ENCODE peak calls at places on chromosomes 2 and 18, in five cellular contexts. C is pancreas, A is psoas muscle, O is adrenal gland, G is H9. R is an unnamed sample. For H3K4me1, the result is how much of the 10 kb centered on the place peaks cover.

GRCh38 chr18:12819822-12820221 is 64.2 kb downstream of the PTPN2 start:
- DNase-seq in O (no peak), C (no peak), G (no peak), A (no peak), R (no peak)

GRCh38 chr2:58432491-58433166 is 191.5 kb upstream of the FANCL start:
- DNase-seq in G (no peak), C (no peak), O (no peak), A (no peak), R (no peak)

GRCh38 chr2:73984203-73984921 is at the start of gene TET3:
- DNase-seq in C (peak), O (peak), G (peak), A (peak), R (peak)

GRCh38 chr2:128379021-128380005 is 60.6 kb upstream of the HS6ST1 start:
- DNase-seq in A (no peak), G (peak), O (no peak), C (no peak), R (no peak)

GRCh38 chr2:71190959-71191943 is 35.7 kb downstream of the PAIP2B start:
- DNase-seq in A (no peak), O (peak), G (no peak), C (no peak), R (no peak)

GRCh38 chr2:241860184-241861078 is 1.7 kb upstream of the PDCD1 start:
- DNase-seq in C (no peak), A (peak), O (peak), G (no peak), R (no peak)

GRCh38 chr2:157269060-157269459 is 11.6 kb downstream of the GALNT5 start:
- DNase-seq in G (no peak), C (no peak), O (no peak), A (no peak), R (no peak)

GRCh38 chr2:6290626-6291025 is 575.1 kb downstream of the CMPK2 start:
- DNase-seq in A (no peak), C (no peak), O (no peak), G (no peak), R (no peak)

GRCh38 chr2:12731701-12732280 is 15.1 kb downstream of the TRIB2 start:
- DNase-seq in C (no peak), G (no peak), O (no peak), A (no peak), R (no peak)

GRCh38 chr2:70718736-70719135 is 49.3 kb downstream of the ADD2 start:
- DNase-seq in G (peak), C (no peak), O (no peak), A (no peak), R (no peak)

GRCh38 chr2:178796079-178796677 is 11.0 kb downstream of the TTN start:
- DNase-seq in O (no peak), C (no peak), G (no peak), A (no peak), R (no peak)

GRCh38 chr2:217489145-217489960 is 513.4 kb downstream of the TNS1 start:
- DNase-seq in A (no peak), O (no peak), G (peak), C (no peak), R (no peak)

GRCh38 chr18:22872894-22873537 is 60.1 kb upstream of the RBBP8 start:
- DNase-seq in G (no peak), A (no peak), O (no peak), C (no peak), R (no peak)

GRCh38 chr18:58501033-58501432 is 127.9 kb downstream of the ALPK2 start:
- DNase-seq in O (no peak), C (no peak), A (no peak), G (no peak), R (no peak)

GRCh38 chr18:23209031-23209430 is 73.7 kb downstream of the CABLES1 start:
- DNase-seq in A (no peak), C (no peak), O (no peak), G (no peak), R (no peak)

GRCh38 chr18:7381307-7381706 is 150.4 kb downstream of the LRRC30 start:
- DNase-seq in A (no peak), O (no peak), C (no peak), G (no peak), R (no peak)

GRCh38 chr18:48922801-48923730 is 27.7 kb downstream of the SMAD7 start:
- DNase-seq in O (peak), C (no peak), G (peak), A (peak), R (no peak)

GRCh38 chr2:63052411-63053234 is 2.0 kb downstream of the OTX1 start:
- DNase-seq in G (peak), C (no peak), O (no peak), A (peak), R (no peak)

GRCh38 chr2:239883326-239884050 is 141.7 kb downstream of the NDUFA10 start:
- DNase-seq in A (no peak), G (peak), O (no peak), C (no peak), R (no peak)

GRCh38 chr2:230870544-230871360 is 6.0 kb downstream of the ITM2C start:
- DNase-seq in G (no peak), C (no peak), O (no peak), A (no peak), R (no peak)

GRCh38 chr2:120441744-120442471 is 96.0 kb downstream of the INHBB start:
- DNase-seq in O (no peak), G (peak), A (no peak), C (peak), R (no peak)

GRCh38 chr18:58867281-58867961 is 2.7 kb downstream of the ZNF532 start:
- DNase-seq in O (no peak), A (no peak), C (no peak), G (peak), R (no peak)

GRCh38 chr2:2843969-2844548 is 513.0 kb upstream of the MYT1L start:
- DNase-seq in C (no peak), O (no peak), A (no peak), G (no peak), R (no peak)

GRCh38 chr2:12330916-12331315 is 385.8 kb upstream of the TRIB2 start:
- DNase-seq in A (no peak), O (no peak), G (no peak), C (no peak), R (no peak)

GRCh38 chr2:56522605-56523089 is 338.9 kb downstream of the CCDC85A start:
- DNase-seq in A (peak), O (no peak), G (no peak), C (peak), R (no peak)

GRCh38 chr2:211939177-211939576 is 599.4 kb downstream of the ERBB4 start:
- DNase-seq in C (no peak), A (no peak), O (no peak), G (no peak), R (no peak)

GRCh38 chr18:69257861-69258458 is 142.7 kb upstream of the DOK6 start:
- DNase-seq in O (no peak), A (no peak), C (no peak), G (no peak), R (no peak)

GRCh38 chr2:98637401-98638144 is 29.2 kb downstream of the UNC50 start:
- DNase-seq in O (no peak), C (no peak), A (no peak), G (no peak), R (no peak)

GRCh38 chr2:213149332-213149875 is 2.0 kb downstream of the IKZF2 start:
- DNase-seq in O (peak), G (no peak), A (no peak), C (peak), R (no peak)

GRCh38 chr2:137910641-137911040 is 53.6 kb upstream of the HNMT start:
- DNase-seq in A (no peak), O (no peak), C (no peak), G (no peak), R (no peak)

GRCh38 chr2:215536476-215536875 is 100.6 kb upstream of the FN1 start:
- DNase-seq in A (no peak), C (no peak), O (no peak), G (no peak), R (no peak)

GRCh38 chr18:33802955-33803354 is 224.9 kb downstream of the ASXL3 start:
- DNase-seq in O (no peak), G (no peak), A (no peak), C (peak), R (no peak)

GRCh38 chr2:112584891-112585250 is 462 bp downstream of the CHCHD5 start:
- DNase-seq in A (no peak), C (no peak), O (no peak), G (no peak), R (no peak)

GRCh38 chr2:226733189-226733858 is 66.3 kb downstream of the IRS1 start:
- DNase-seq in G (no peak), A (no peak), O (no peak), C (peak), R (no peak)

GRCh38 chr2:211401328-211401727 is 844.9 kb downstream of the CPS1 start:
- DNase-seq in O (no peak), C (no peak), G (no peak), A (no peak), R (no peak)

GRCh38 chr2:66563473-66563872 is 128.5 kb downstream of the MEIS1 start:
- DNase-seq in C (no peak), O (no peak), G (no peak), A (no peak), R (no peak)

GRCh38 chr18:54918060-54918459 is 41.2 kb downstream of the CCDC68 start:
- DNase-seq in O (no peak), C (no peak), G (no peak), A (no peak), R (no peak)

GRCh38 chr18:26544459-26544858 is 3.9 kb downstream of the KCTD1 start:
- DNase-seq in O (no peak), A (no peak), C (no peak), G (no peak), R (no peak)

GRCh38 chr18:26546875-26547301 is 1.5 kb downstream of the KCTD1 start:
- DNase-seq in A (no peak), O (no peak), C (no peak), G (no peak), R (no peak)

GRCh38 chr18:26546170-26546874 is 2.0 kb downstream of the KCTD1 start:
- DNase-seq in G (no peak), A (no peak), C (no peak), O (no peak), R (no peak)

GRCh38 chr18:26545335-26545734 is 3.0 kb downstream of the KCTD1 start:
- DNase-seq in C (peak), A (no peak), O (no peak), G (no peak), R (no peak)

GRCh38 chr18:26545737-26546136 is 2.6 kb downstream of the KCTD1 start:
- DNase-seq in C (no peak), G (no peak), O (no peak), A (no peak), R (no peak)
- H3K4me1 ChIP-seq in C (under half), G (under half), O (half or more), A (under half), R (under half)

GRCh38 chr2:95381212-95382127 is 21.0 kb upstream of the FAHD2A start:
- DNase-seq in O (no peak), C (no peak), G (peak), A (no peak), R (no peak)

GRCh38 chr2:95380280-95380679 is 22.2 kb upstream of the FAHD2A start:
- DNase-seq in C (no peak), A (no peak), G (no peak), O (no peak), R (no peak)

GRCh38 chr2:95377724-95378123 is 24.8 kb upstream of the FAHD2A start:
- DNase-seq in G (no peak), A (no peak), O (no peak), C (no peak), R (no peak)

GRCh38 chr2:95380731-95381130 is 21.8 kb upstream of the FAHD2A start:
- DNase-seq in A (no peak), C (no peak), G (no peak), O (no peak), R (no peak)

GRCh38 chr2:95379616-95379925 is 22.9 kb upstream of the FAHD2A start:
- DNase-seq in G (peak), O (no peak), C (no peak), A (no peak), R (no peak)
- TF ChIP-seq CTCF in G (peak), O (no peak), C (no peak), A (no peak), R (no peak)

GRCh38 chr2:203672856-203673255 is 33.6 kb upstream of the CD28 start:
- DNase-seq in O (no peak), A (no peak), G (no peak), C (no peak), R (no peak)

GRCh38 chr2:203673933-203674332 is 32.5 kb upstream of the CD28 start:
- DNase-seq in C (no peak), G (no peak), A (no peak), O (no peak), R (no peak)

GRCh38 chr2:203671876-203672275 is 34.6 kb upstream of the CD28 start:
- DNase-seq in O (no peak), G (no peak), C (no peak), A (no peak), R (no peak)

GRCh38 chr2:203678971-203679370 is 27.5 kb upstream of the CD28 start:
- DNase-seq in A (no peak), C (no peak), G (no peak), O (no peak), R (no peak)

GRCh38 chr2:203675086-203675485 is 31.4 kb upstream of the CD28 start:
- DNase-seq in O (no peak), A (no peak), G (no peak), C (no peak), R (no peak)
- H3K4me1 ChIP-seq in O (under half), A (under half), G (under half), C (under half), R (under half)

GRCh38 chr2:119174993-119175347 is 16.4 kb upstream of the C1QL2 start:
- DNase-seq in G (no peak), A (no peak), C (no peak), O (no peak), R (no peak)

GRCh38 chr2:119170504-119170903 is 12.0 kb upstream of the C1QL2 start:
- DNase-seq in G (no peak), A (no peak), C (no peak), O (no peak), R (no peak)

GRCh38 chr2:119174216-119174992 is 15.9 kb upstream of the C1QL2 start:
- DNase-seq in C (peak), G (peak), A (peak), O (peak), R (no peak)

GRCh38 chr2:119173556-119174060 is 15.1 kb upstream of the C1QL2 start:
- DNase-seq in A (no peak), C (no peak), O (no peak), G (no peak), R (no peak)

DNA sequence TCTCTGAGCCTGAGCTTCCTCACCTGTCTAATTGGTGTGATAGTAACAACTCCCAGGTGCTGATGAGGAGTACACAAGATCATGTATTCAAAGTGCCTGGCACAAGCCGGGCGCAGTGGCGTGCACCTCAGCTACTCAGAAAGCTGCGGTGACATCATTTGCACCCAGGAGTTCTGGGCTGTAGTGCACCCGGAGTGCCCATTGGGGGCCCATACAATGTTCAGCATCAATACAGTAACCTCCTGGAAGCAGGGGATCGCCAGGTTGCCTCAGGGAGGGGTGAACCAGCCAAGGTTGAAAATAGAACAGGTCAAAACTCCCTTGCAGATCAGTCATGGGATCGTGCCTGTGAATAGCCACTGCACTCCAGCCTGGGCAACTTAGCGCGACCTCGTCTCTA is 11.2 kb upstream of the C1QL2 start:
- DNase-seq in C (no peak), O (no peak), G (no peak), A (no peak), R (no peak)
- TF ChIP-seq CTCF in C (no peak), O (no peak), G (no peak), A (no peak), R (no peak)

DNA sequence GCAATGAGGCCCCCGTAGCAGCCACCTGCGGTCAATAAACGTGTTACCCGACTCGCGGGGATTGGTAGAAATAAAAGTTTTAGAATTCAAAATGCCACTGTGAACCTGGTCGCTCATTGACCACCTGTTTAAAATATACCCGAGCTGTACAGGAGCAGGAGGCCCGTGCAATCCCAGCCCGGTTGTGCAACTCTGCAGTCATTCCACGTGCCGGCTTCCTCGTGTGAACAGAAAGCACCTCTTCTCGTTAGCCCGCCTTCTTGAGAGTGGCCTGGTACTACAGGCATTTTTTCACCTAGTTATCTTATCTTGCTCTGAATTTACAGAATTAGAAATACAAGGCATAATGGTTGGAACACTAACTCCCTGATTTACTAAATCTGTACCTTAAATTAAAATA is 660.7 kb downstream of the GALR1 start:
- DNase-seq in O (no peak), A (no peak), C (no peak), G (no peak), R (no peak)
- H3K4me1 ChIP-seq in O (under half), A (under half), C (under half), G (under half), R (under half)

GRCh38 chr2:68734688-68735525 is at the start of gene ARHGAP25:
- DNase-seq in C (no peak), G (no peak), A (no peak), O (no peak), R (no peak)
- TF ChIP-seq CTCF in C (no peak), G (no peak), A (no peak), O (no peak), R (no peak)